ENCODE peak calls at places on chromosome 6, in seven cellular contexts. F is HAP-1, O is mesendoderm, W is GM23338, S is GM23248, E is psoas muscle, K is SJSA1. Y is an unnamed sample.

GRCh38 chr6:56400273-56400672 is 152.9 kb upstream of the COL21A1 start:
- DNase-seq in K (no peak), O (no peak), S (no peak), F (no peak), E (no peak), W (no peak), Y (no peak)

GRCh38 chr6:37783025-37783825 is 36.3 kb upstream of the ZFAND3 start:
- DNase-seq in K (no peak), S (peak; percentile 63), O (peak; percentile 84), W (peak; percentile 82), E (peak; percentile 30), F (no peak), Y (no peak)

GRCh38 chr6:104527761-104528415 is 331.8 kb downstream of the HACE1 start:
- DNase-seq in F (peak; percentile 47), E (no peak), W (peak; percentile 62), K (peak; percentile 45), S (peak; percentile 43), O (peak; percentile 73), Y (no peak)

GRCh38 chr6:169158750-169159149 is 94.9 kb downstream of the THBS2 start:
- DNase-seq in K (peak; percentile 28), W (no peak), O (peak; percentile 30), S (no peak), F (no peak), E (no peak), Y (peak; percentile 52)

GRCh38 chr6:159761135-159761872 is 541 bp upstream of the ACAT2 start:
- DNase-seq in W (peak; percentile 44), F (peak; percentile 25), S (peak; percentile 61), K (peak; percentile 47), O (peak; percentile 43), E (peak; percentile 38), Y (no peak)

GRCh38 chr6:31576897-31577341 is 1.6 kb downstream of the TNF start:
- DNase-seq in K (no peak), O (no peak), E (no peak), F (no peak), S (no peak), W (no peak), Y (no peak)

GRCh38 chr6:160156842-160157241 is 35.2 kb downstream of the SLC22A1 start:
- DNase-seq in K (no peak), O (no peak), W (no peak), F (no peak), S (peak; percentile 27), E (no peak), Y (no peak)

GRCh38 chr6:94639564-94639963 is 937.8 kb upstream of the MANEA start:
- DNase-seq in E (no peak), K (no peak), O (no peak), S (no peak), W (no peak), F (no peak), Y (no peak)

GRCh38 chr6:51842487-51843469 is 244.6 kb downstream of the PKHD1 start:
- DNase-seq in S (no peak), F (no peak), E (no peak), W (no peak), O (peak; percentile 25), K (no peak), Y (no peak)

GRCh38 chr6:90288404-90288803 is 8.2 kb downstream of the BACH2 start:
- DNase-seq in S (peak; percentile 24), E (no peak), W (peak; percentile 43), O (peak; percentile 85), F (no peak), K (no peak), Y (no peak)

GRCh38 chr6:154458565-154459475 is 51.7 kb downstream of the CNKSR3 start:
- DNase-seq in O (no peak), E (no peak), K (no peak), F (no peak), W (no peak), S (peak; percentile 59), Y (no peak)

GRCh38 chr6:96116674-96117073 is 100.9 kb downstream of the FUT9 start:
- DNase-seq in S (no peak), O (peak; percentile 3), E (no peak), K (no peak), F (peak; percentile 57), W (peak; percentile 38), Y (no peak)

GRCh38 chr6:123295672-123296071 is 299.6 kb downstream of the CLVS2 start:
- DNase-seq in W (no peak), K (no peak), S (no peak), F (no peak), O (no peak), E (no peak), Y (no peak)

GRCh38 chr6:48834706-48835105 is 628.3 kb downstream of the MMUT start:
- DNase-seq in K (no peak), S (peak; percentile 24), O (no peak), F (no peak), W (no peak), E (no peak), Y (no peak)

GRCh38 chr6:144978208-144978607 is 693.1 kb downstream of the UTRN start:
- DNase-seq in E (no peak), W (no peak), K (no peak), F (no peak), S (no peak), O (no peak), Y (no peak)

GRCh38 chr6:167350322-167350721 is 25.4 kb downstream of the TTLL2 start:
- DNase-seq in O (no peak), E (no peak), K (no peak), F (no peak), S (no peak), W (peak; percentile 37), Y (no peak)

GRCh38 chr6:152595507-152595906 is 41.7 kb downstream of the SYNE1 start:
- DNase-seq in E (no peak), F (no peak), S (peak; percentile 28), K (no peak), O (peak; percentile 48), W (peak; percentile 51), Y (no peak)

GRCh38 chr6:109296305-109296915 is 85.9 kb downstream of the CD164 start:
- DNase-seq in E (no peak), F (no peak), K (no peak), O (no peak), S (peak; percentile 15), W (no peak), Y (no peak)

GRCh38 chr6:69917834-69918233 is 51.5 kb downstream of the COL19A1 start:
- DNase-seq in E (no peak), K (no peak), O (peak; percentile 37), F (no peak), S (peak; percentile 87), W (peak; percentile 6), Y (peak; percentile 79)

GRCh38 chr6:98695076-98695816 is 139.1 kb upstream of the POU3F2 start:
- DNase-seq in W (no peak), S (no peak), E (no peak), K (no peak), F (no peak), O (no peak), Y (no peak)

GRCh38 chr6:170446841-170447560 is 106.1 kb downstream of the PSMB1 start:
- DNase-seq in F (no peak), O (no peak), W (no peak), E (no peak), K (peak; percentile 37), S (no peak), Y (no peak)

GRCh38 chr6:148969679-148970078 is 222.8 kb downstream of the UST start:
- DNase-seq in W (peak; percentile 49), E (peak; percentile 70), O (no peak), S (peak; percentile 93), K (peak; percentile 87), F (no peak), Y (no peak)

GRCh38 chr6:105621564-105622175 is 218.8 kb upstream of the PREP start:
- DNase-seq in S (no peak), K (no peak), O (no peak), E (no peak), F (no peak), W (no peak), Y (no peak)

GRCh38 chr6:105626290-105627158 is 223.6 kb upstream of the PREP start:
- DNase-seq in W (no peak), E (no peak), K (no peak), O (no peak), S (no peak), F (no peak), Y (no peak)

GRCh38 chr6:105620878-105621277 is 218.0 kb upstream of the PREP start:
- DNase-seq in E (no peak), S (peak; percentile 27), K (no peak), F (no peak), W (no peak), O (no peak), Y (no peak)

GRCh38 chr6:105619971-105620741 is 217.3 kb upstream of the PREP start:
- DNase-seq in W (no peak), K (no peak), O (no peak), F (no peak), S (peak; percentile 57), E (no peak), Y (no peak)

GRCh38 chr6:105624055-105624454 is 221.2 kb upstream of the PREP start:
- DNase-seq in W (no peak), K (no peak), S (no peak), E (no peak), F (no peak), O (no peak), Y (no peak)
- H3K27me3 ChIP-seq in W (no peaks in the 10 kb centered on the region), K (no peaks in the 10 kb centered on the region), S (no peaks in the 10 kb centered on the region), E (no peaks in the 10 kb centered on the region), F (no peaks in the 10 kb centered on the region), O (no peaks in the 10 kb centered on the region), Y (no peaks in the 10 kb centered on the region)

GRCh38 chr6:16756660-16757270 is 4.5 kb downstream of the ATXN1 start:
- DNase-seq in K (no peak), W (no peak), S (no peak), E (no peak), F (no peak), O (no peak), Y (no peak)

GRCh38 chr6:16754864-16755263 is 6.4 kb downstream of the ATXN1 start:
- DNase-seq in E (no peak), S (no peak), O (no peak), W (no peak), K (no peak), F (no peak), Y (no peak)

GRCh38 chr6:16755544-16755943 is 5.7 kb downstream of the ATXN1 start:
- DNase-seq in F (no peak), K (no peak), E (no peak), W (no peak), O (no peak), S (no peak), Y (no peak)

GRCh38 chr6:16752206-16752867 is 8.9 kb downstream of the ATXN1 start:
- DNase-seq in W (no peak), F (no peak), S (peak; percentile 98), E (no peak), O (no peak), K (peak; percentile 63), Y (peak; percentile 78)

GRCh38 chr6:16754274-16754673 is 7.0 kb downstream of the ATXN1 start:
- DNase-seq in F (no peak), E (no peak), W (no peak), O (no peak), S (no peak), K (no peak), Y (no peak)
- H3K4me1 ChIP-seq in F (peaks cover 29% of the 10 kb centered on the region), E (peaks cover 76% of the 10 kb centered on the region), W (peaks cover 10% of the 10 kb centered on the region), O (peaks cover 5% of the 10 kb centered on the region), S (peaks cover 64% of the 10 kb centered on the region), K (peaks cover 65% of the 10 kb centered on the region), Y (peaks cover 32% of the 10 kb centered on the region)

GRCh38 chr6:111086685-111087084 is 618 bp upstream of the SLC16A10 start:
- DNase-seq in S (no peak), W (no peak), O (no peak), K (no peak), F (no peak), E (no peak), Y (no peak)
- H3K27me3 ChIP-seq in S (peaks cover 58% of the 10 kb centered on the region), W (peaks cover 19% of the 10 kb centered on the region), O (no peaks in the 10 kb centered on the region), K (peaks cover 47% of the 10 kb centered on the region), F (no peaks in the 10 kb centered on the region), E (peaks cover 3% of the 10 kb centered on the region), Y (peaks cover 63% of the 10 kb centered on the region)

GRCh38 chr6:111832833-111833418 is 40.3 kb downstream of the FYN start:
- DNase-seq in S (no peak), O (no peak), K (no peak), W (no peak), F (no peak), E (no peak), Y (no peak)
- H3K4me1 ChIP-seq in S (peaks cover 37% of the 10 kb centered on the region), O (peaks cover 2% of the 10 kb centered on the region), K (peaks cover 24% of the 10 kb centered on the region), W (no peaks in the 10 kb centered on the region), F (no peaks in the 10 kb centered on the region), E (no peaks in the 10 kb centered on the region), Y (no peaks in the 10 kb centered on the region)